ENCODE peak calls at places on chromosomes 5 and 9, in nine cellular contexts. S is AG10803, B is HFFc6, D is AG04450, W is GM12865, U is bronchial epithelial cell, C is WTC11, H is GM10248, M is Peyer's patch. R is an unnamed sample.

GRCh38 chr9:130205912-130206311 is 33.7 kb downstream of the NCS1 start:
- DNase-seq in S (no peak), B (no peak), D (no peak), W (no peak), U (no peak), C (no peak), H (no peak), M (no peak), R (no peak)

GRCh38 chr5:158746979-158747378 is 352.7 kb downstream of the EBF1 start:
- DNase-seq in S (peak; percentile 54), B (no peak), D (no peak), W (no peak), U (no peak), C (no peak), H (no peak), M (no peak), R (no peak)

GRCh38 chr5:88602584-88602983 is 280.4 kb downstream of the MEF2C start:
- DNase-seq in S (no peak), B (no peak), D (no peak), W (peak; percentile 38), U (no peak), C (peak; percentile 77), H (peak; percentile 20), M (peak; percentile 53), R (no peak)

GRCh38 chr5:141822134-141822533 is 56.1 kb downstream of the PCDH1 start:
- DNase-seq in S (peak; percentile 56), B (no peak), D (no peak), W (no peak), U (no peak), C (no peak), H (no peak), M (no peak), R (no peak)

GRCh38 chr5:8184455-8185063 is 315.6 kb downstream of the MTRR start:
- DNase-seq in S (peak; percentile 7), B (no peak), D (peak; percentile 3), W (peak; percentile 58), U (peak; percentile 12), C (peak; percentile 86), H (peak; percentile 35), M (peak; percentile 62), R (no peak)

GRCh38 chr5:73278693-73279092 is 105.7 kb downstream of the TMEM174 start:
- DNase-seq in S (no peak), B (no peak), D (no peak), W (no peak), U (peak; percentile 78), C (no peak), H (no peak), M (no peak), R (no peak)

GRCh38 chr5:86679949-86680348 is 62.2 kb downstream of the COX7C start:
- DNase-seq in S (no peak), B (no peak), D (no peak), W (no peak), U (no peak), C (no peak), H (no peak), M (no peak), R (no peak)

GRCh38 chr9:90539266-90539665 is 103.4 kb downstream of the DIRAS2 start:
- DNase-seq in S (no peak), B (no peak), D (no peak), W (no peak), U (no peak), C (no peak), H (no peak), M (no peak), R (no peak)

GRCh38 chr5:72604111-72604792 is 97.0 kb upstream of the ZNF366 start:
- DNase-seq in S (no peak), B (no peak), D (no peak), W (no peak), U (peak; percentile 33), C (no peak), H (no peak), M (no peak), R (peak; percentile 59)

GRCh38 chr5:176629853-176630680 is at the start of the genes EIF4E1B and SNCB:
- DNase-seq in S (no peak), B (no peak), D (no peak), W (peak; percentile 32), U (peak; percentile 28), C (peak; percentile 72), H (peak; percentile 80), M (peak; percentile 59), R (peak; percentile 17)

GRCh38 chr5:93058309-93058708 is 522.7 kb downstream of the NR2F1-AS1 start:
- DNase-seq in S (peak; percentile 84), B (peak; percentile 70), D (peak; percentile 78), W (no peak), U (no peak), C (no peak), H (no peak), M (no peak), R (peak; percentile 64)

GRCh38 chr5:167460449-167461020 is 830.9 kb upstream of the WWC1 start:
- DNase-seq in S (no peak), B (no peak), D (no peak), W (peak; percentile 25), U (no peak), C (no peak), H (peak; percentile 7), M (no peak), R (no peak)

GRCh38 chr5:43563321-43563720 is 6.4 kb upstream of the PAIP1 start:
- DNase-seq in S (no peak), B (no peak), D (no peak), W (no peak), U (no peak), C (no peak), H (no peak), M (no peak), R (no peak)

GRCh38 chr9:135605238-135605781 is 34.0 kb downstream of the GLT6D1 start:
- DNase-seq in S (no peak), B (no peak), D (no peak), W (no peak), U (no peak), C (no peak), H (no peak), M (peak; percentile 30), R (no peak)

GRCh38 chr5:127766556-127767335 is 63.6 kb downstream of the CCDC192 start:
- DNase-seq in S (peak; percentile 1), B (no peak), D (no peak), W (no peak), U (no peak), C (no peak), H (no peak), M (no peak), R (peak; percentile 39)

GRCh38 chr5:122774861-122775712 is at the start of gene SNX2:
- DNase-seq in S (peak; percentile 84), B (peak; percentile 71), D (peak; percentile 46), W (peak; percentile 94), U (peak; percentile 59), C (peak; percentile 92), H (peak; percentile 92), M (peak; percentile 98), R (peak; percentile 85)

GRCh38 chr5:160297776-160298175 is 14.6 kb downstream of the CCNJL start:
- DNase-seq in S (no peak), B (no peak), D (no peak), W (no peak), U (no peak), C (no peak), H (no peak), M (no peak), R (no peak)

GRCh38 chr5:64632251-64632650 is 58.1 kb upstream of the SHISAL2B start:
- DNase-seq in S (no peak), B (no peak), D (peak; percentile 2), W (no peak), U (no peak), C (no peak), H (no peak), M (no peak), R (peak; percentile 7)

GRCh38 chr5:154491951-154492350 is 13.9 kb upstream of the HAND1 start:
- DNase-seq in S (no peak), B (no peak), D (no peak), W (no peak), U (no peak), C (no peak), H (no peak), M (no peak), R (no peak)
- TF ChIP-seq CTCF in S (no peak), B (no peak), D (no peak), W (no peak), U (no peak), C (no peak), H (no peak), M (no peak), R (no peak)

GRCh38 chr5:168723037-168723436 is 143.9 kb upstream of the PANK3 start:
- DNase-seq in S (no peak), B (no peak), D (no peak), W (no peak), U (no peak), C (no peak), H (no peak), M (no peak), R (no peak)

GRCh38 chr5:168726342-168726741 is 147.2 kb upstream of the PANK3 start:
- DNase-seq in S (no peak), B (no peak), D (no peak), W (no peak), U (no peak), C (no peak), H (no peak), M (no peak), R (no peak)

GRCh38 chr5:168724227-168724626 is 145.1 kb upstream of the PANK3 start:
- DNase-seq in S (no peak), B (no peak), D (no peak), W (no peak), U (no peak), C (no peak), H (no peak), M (no peak), R (no peak)

GRCh38 chr5:168721966-168722365 is 142.8 kb upstream of the PANK3 start:
- DNase-seq in S (no peak), B (no peak), D (no peak), W (no peak), U (no peak), C (no peak), H (no peak), M (no peak), R (no peak)

GRCh38 chr5:168721354-168721753 is 142.2 kb upstream of the PANK3 start:
- DNase-seq in S (no peak), B (no peak), D (no peak), W (no peak), U (no peak), C (no peak), H (no peak), M (no peak), R (no peak)
- TF ChIP-seq CTCF in S (no peak), B (no peak), D (no peak), W (no peak), U (no peak), C (no peak), H (no peak), M (no peak), R (no peak)

DNA sequence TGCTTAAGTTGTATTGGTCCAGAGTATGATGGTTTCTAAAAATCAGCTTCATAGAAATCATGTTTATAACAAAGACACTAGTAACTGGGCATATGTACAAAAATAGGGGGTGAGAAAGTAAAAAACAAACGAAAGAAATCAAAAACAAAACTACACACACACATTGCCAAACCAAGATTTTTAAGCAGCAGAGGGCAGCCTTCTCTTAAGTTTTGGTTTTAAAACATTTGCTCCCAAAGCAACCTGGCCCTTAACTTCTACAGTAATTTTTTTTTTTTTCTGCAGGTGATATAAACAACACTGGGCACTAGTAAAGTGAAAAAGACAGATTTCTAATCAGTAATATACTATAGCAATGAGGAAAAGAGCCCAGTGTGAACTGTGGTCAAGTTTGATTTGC is 13.5 kb upstream of the GAPT start:
- DNase-seq in S (no peak), B (no peak), D (no peak), W (no peak), U (no peak), C (no peak), H (no peak), M (no peak), R (no peak)
- TF ChIP-seq CTCF in S (peak; percentile 15), B (peak; percentile 45), D (peak; percentile 23), W (no peak), U (peak; percentile 9), C (no peak), H (peak; percentile 26), M (no peak), R (no peak)

GRCh38 chr5:153496835-153497234 is 6.4 kb downstream of the GRIA1 start:
- DNase-seq in S (peak; percentile 50), B (peak; percentile 46), D (no peak), W (peak; percentile 11), U (peak; percentile 42), C (no peak), H (no peak), M (no peak), R (peak; percentile 62)
- TF ChIP-seq CTCF in S (peak; percentile 93), B (peak; percentile 92), D (peak; percentile 95), W (peak; percentile 42), U (peak; percentile 55), C (peak; percentile 51), H (peak; percentile 51), M (peak; percentile 37), R (peak; percentile 85)